ENCODE peak calls at places on chromosomes 4 and X, in eight cellular contexts. O is RWPE1, N is breast epithelium, C is psoas muscle, B is A549, J is HL-60, L is left lung, P is endothelial cell. K is an unnamed sample.

GRCh38 chrX:130539721-130540321 is 138.0 kb downstream of the RBMX2 start:
- DNase-seq in O (peak; percentile 20), N (no peak), C (peak; percentile 20), B (peak; percentile 53), J (peak; percentile 6), L (no peak), P (peak; percentile 28), K (peak; percentile 33)

GRCh38 chr4:8855781-8856245 is 15.8 kb downstream of the HMX1 start:
- DNase-seq in O (no peak), N (no peak), C (no peak), B (no peak), J (no peak), L (no peak), P (no peak), K (no peak)

GRCh38 chr4:88746186-88746585 is 48.6 kb upstream of the NAP1L5 start:
- DNase-seq in O (no peak), N (no peak), C (no peak), B (no peak), J (no peak), L (no peak), P (no peak), K (no peak)

GRCh38 chr4:87122252-87122651 is 98.2 kb downstream of the KLHL8 start:
- DNase-seq in O (no peak), N (no peak), C (no peak), B (no peak), J (no peak), L (peak; percentile 55), P (no peak), K (peak; percentile 80)

GRCh38 chrX:19875051-19875432 is 12.4 kb downstream of the SH3KBP1 start:
- DNase-seq in O (no peak), N (no peak), C (no peak), B (no peak), J (no peak), L (no peak), P (no peak), K (no peak)

GRCh38 chr4:101123231-101123630 is 224.1 kb downstream of the PPP3CA start:
- DNase-seq in O (no peak), N (no peak), C (no peak), B (no peak), J (no peak), L (no peak), P (no peak), K (no peak)

GRCh38 chr4:165325732-165326512 is 1.5 kb upstream of the MSMO1 start:
- DNase-seq in O (peak; percentile 64), N (no peak), C (no peak), B (peak; percentile 18), J (no peak), L (no peak), P (no peak), K (peak; percentile 95)

GRCh38 chr4:76182463-76182862 is 31.2 kb downstream of the SCARB2 start:
- DNase-seq in O (peak; percentile 38), N (no peak), C (no peak), B (no peak), J (no peak), L (no peak), P (no peak), K (peak; percentile 86)

GRCh38 chrX:3520987-3521875 is 174.8 kb upstream of the MXRA5 start:
- DNase-seq in O (no peak), N (no peak), C (no peak), B (no peak), J (no peak), L (no peak), P (no peak), K (no peak)

GRCh38 chr4:24262084-24262483 is 322.3 kb downstream of the DHX15 start:
- DNase-seq in O (no peak), N (no peak), C (no peak), B (no peak), J (no peak), L (peak; percentile 41), P (no peak), K (no peak)

GRCh38 chr4:128519163-128519810 is 231.7 kb upstream of the PGRMC2 start:
- DNase-seq in O (no peak), N (no peak), C (peak; percentile 39), B (no peak), J (no peak), L (no peak), P (no peak), K (no peak)

GRCh38 chrX:149881081-149881711 is at the start of gene MAGEA8:
- DNase-seq in O (no peak), N (no peak), C (no peak), B (no peak), J (no peak), L (no peak), P (no peak), K (no peak)

GRCh38 chr4:141220655-141221605 is at the start of gene ZNF330:
- DNase-seq in O (peak; percentile 93), N (peak; percentile 91), C (peak; percentile 94), B (peak; percentile 90), J (peak; percentile 73), L (peak; percentile 91), P (peak; percentile 97), K (peak; percentile 72)

GRCh38 chr4:44425614-44426208 is 22.9 kb downstream of the KCTD8 start:
- DNase-seq in O (peak; percentile 31), N (no peak), C (no peak), B (peak; percentile 21), J (no peak), L (no peak), P (peak; percentile 59), K (peak; percentile 33)

GRCh38 chrX:26558719-26559386 is 342.9 kb downstream of the MAGEB5 start:
- DNase-seq in O (no peak), N (no peak), C (no peak), B (no peak), J (no peak), L (no peak), P (no peak), K (no peak)

GRCh38 chrX:31847773-31848172 is 775.9 kb upstream of the FTHL17 start:
- DNase-seq in O (no peak), N (no peak), C (no peak), B (no peak), J (no peak), L (no peak), P (no peak), K (no peak)

GRCh38 chrX:18887177-18887820 is 96.6 kb downstream of the PHKA2 start:
- DNase-seq in O (no peak), N (no peak), C (peak; percentile 37), B (no peak), J (no peak), L (peak; percentile 56), P (no peak), K (peak; percentile 25)

GRCh38 chrX:136295380-136295779 is 5.4 kb upstream of the ADGRG4 start:
- DNase-seq in O (no peak), N (no peak), C (no peak), B (no peak), J (no peak), L (no peak), P (no peak), K (no peak)

GRCh38 chr4:38565271-38566199 is 98.5 kb upstream of the KLF3 start:
- DNase-seq in O (peak; percentile 87), N (peak; percentile 56), C (no peak), B (peak; percentile 11), J (no peak), L (no peak), P (no peak), K (peak; percentile 92)

GRCh38 chrX:68846536-68846935 is 17.7 kb downstream of the EFNB1 start:
- DNase-seq in O (no peak), N (no peak), C (no peak), B (no peak), J (no peak), L (no peak), P (no peak), K (no peak)

GRCh38 chr4:47729086-47729763 is 108.6 kb downstream of the CORIN start:
- DNase-seq in O (no peak), N (no peak), C (no peak), B (no peak), J (no peak), L (no peak), P (no peak), K (no peak)

GRCh38 chrX:27598312-27598711 is 8.2 kb downstream of the DCAF8L2 start:
- DNase-seq in O (no peak), N (no peak), C (no peak), B (no peak), J (no peak), L (no peak), P (peak; percentile 3), K (peak; percentile 3)

GRCh38 chr4:4856071-4857000 is 3.1 kb upstream of the MSX1 start:
- DNase-seq in O (no peak), N (no peak), C (no peak), B (no peak), J (no peak), L (peak; percentile 22), P (no peak), K (no peak)

GRCh38 chr4:170027181-170027829 is 1.1 kb upstream of the MFAP3L start:
- DNase-seq in O (peak; percentile 93), N (peak; percentile 89), C (peak; percentile 96), B (peak; percentile 93), J (peak; percentile 69), L (peak; percentile 95), P (peak; percentile 92), K (peak; percentile 77)
- TF ChIP-seq CTCF in O (no peak), N (no peak), C (no peak), B (no peak), J (no peak), L (no peak), P (no peak), K (no peak)

DNA sequence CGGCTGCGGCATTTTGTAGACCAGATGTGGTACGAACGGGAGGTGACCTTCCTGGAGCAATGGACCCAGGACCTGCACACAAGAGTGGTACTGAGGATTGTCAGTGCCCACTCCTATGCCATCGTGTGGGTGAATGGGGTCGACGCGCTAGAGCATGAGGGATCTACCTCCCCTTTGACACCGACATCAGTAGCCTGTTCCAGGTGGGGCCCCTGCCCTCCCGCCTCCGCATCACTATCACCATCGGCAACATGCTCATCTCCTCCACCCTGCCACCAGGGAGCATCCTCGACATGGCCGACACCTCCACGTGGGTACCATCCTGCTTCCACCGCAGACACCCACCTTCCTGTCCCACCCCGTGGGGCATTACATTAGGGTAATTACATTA is 46.2 kb downstream of the SMARCA5 start:
- DNase-seq in O (no peak), N (no peak), C (no peak), B (no peak), J (no peak), L (no peak), P (no peak), K (no peak)
- TF ChIP-seq CTCF in O (no peak), N (no peak), C (no peak), B (no peak), J (no peak), L (no peak), P (no peak), K (no peak)

GRCh38 chr4:107094976-107095375 is 58.9 kb upstream of the DKK2 start:
- DNase-seq in O (no peak), N (no peak), C (no peak), B (no peak), J (no peak), L (no peak), P (no peak), K (no peak)

GRCh38 chr4:107098403-107098802 is 62.3 kb upstream of the DKK2 start:
- DNase-seq in O (no peak), N (no peak), C (peak; percentile 16), B (no peak), J (no peak), L (no peak), P (no peak), K (peak; percentile 35)

GRCh38 chr4:107094332-107094731 is 58.2 kb upstream of the DKK2 start:
- DNase-seq in O (peak; percentile 16), N (no peak), C (no peak), B (no peak), J (no peak), L (no peak), P (no peak), K (peak; percentile 57)
- TF ChIP-seq CTCF in O (no peak), N (no peak), C (peak; percentile 42), B (no peak), J (peak; percentile 24), L (no peak), P (no peak), K (peak; percentile 68)

GRCh38 chr4:40388248-40388647 is 53.1 kb downstream of the CHRNA9 start:
- DNase-seq in O (no peak), N (no peak), C (no peak), B (no peak), J (no peak), L (no peak), P (no peak), K (no peak)
- TF ChIP-seq CTCF in O (no peak), N (no peak), C (no peak), B (no peak), J (no peak), L (no peak), P (no peak), K (no peak)